ENCODE peak calls at places on chromosomes 16 and 17, in seven cellular contexts. I, N, C, Z, U, P and W are unnamed samples.
A peak's percentile ranks its signal among the peaks of the same experiment; 100 is the strongest.

GRCh38 chr17:41049110-41049509 is 2.0 kb upstream of the KRTAP2-1 start:
- DNase-seq in Z (peak; percentile 67), N (no peak), U (no peak), C (no peak), P (peak; percentile 82), I (no peak), W (no peak)

GRCh38 chr17:41464682-41465081 is 2.5 kb downstream of the KRT32 start:
- DNase-seq in P (peak; percentile 86), C (peak; percentile 65), I (no peak), U (no peak), Z (peak; percentile 55), N (no peak), W (no peak)

GRCh38 chr17:17141860-17142552 is 64.1 kb downstream of the PLD6 start:
- DNase-seq in N (peak; percentile 39), I (no peak), C (no peak), P (no peak), U (no peak), Z (no peak), W (peak; percentile 18)

GRCh38 chr16:50027829-50028228 is 2.8 kb downstream of the CNEP1R1 start:
- DNase-seq in U (no peak), Z (no peak), P (no peak), N (no peak), I (no peak), C (no peak), W (no peak)

GRCh38 chr16:10984509-10984908 is 40.1 kb downstream of the CLEC16A start:
- DNase-seq in C (no peak), Z (no peak), P (no peak), N (no peak), U (no peak), I (no peak), W (no peak)

GRCh38 chr16:49382916-49383315 is 9.3 kb downstream of the C16orf78 start:
- DNase-seq in I (no peak), N (no peak), U (no peak), C (no peak), P (no peak), Z (no peak), W (no peak)

GRCh38 chr17:57519199-57519598 is 225.9 kb downstream of the CCDC182 start:
- DNase-seq in C (no peak), N (no peak), U (no peak), Z (no peak), I (no peak), P (no peak), W (no peak)

GRCh38 chr17:80758793-80759673 is 214.4 kb downstream of the RPTOR start:
- DNase-seq in N (no peak), Z (no peak), P (no peak), I (no peak), C (no peak), U (no peak), W (no peak)

GRCh38 chr17:47875011-47875471 is 21.0 kb upstream of the SP2 start:
- DNase-seq in P (no peak), Z (no peak), I (no peak), C (no peak), N (no peak), U (no peak), W (no peak)

GRCh38 chr17:80769516-80769915 is 222.1 kb upstream of the CHMP6 start:
- DNase-seq in P (no peak), I (no peak), N (no peak), Z (no peak), C (no peak), U (no peak), W (no peak)

GRCh38 chr16:8632675-8633182 is 11.2 kb downstream of the METTL22 start:
- DNase-seq in C (peak; percentile 30), P (no peak), Z (no peak), N (no peak), U (no peak), I (no peak), W (no peak)

GRCh38 chr17:17032131-17032692 is 10.0 kb upstream of the MPRIP start:
- DNase-seq in C (peak; percentile 79), I (no peak), N (no peak), U (no peak), P (no peak), Z (no peak), W (no peak)

GRCh38 chr16:7391694-7392093 is 59.0 kb downstream of the RBFOX1 start:
- DNase-seq in Z (no peak), C (no peak), U (no peak), I (no peak), N (no peak), P (no peak), W (no peak)

GRCh38 chr17:79778504-79779087 is 648 bp downstream of the CBX2 start:
- DNase-seq in U (no peak), I (no peak), Z (no peak), P (no peak), N (no peak), C (no peak), W (no peak)

GRCh38 chr16:9555051-9555450 is 463.6 kb downstream of the HAPSTR1 start:
- DNase-seq in N (no peak), C (no peak), I (no peak), U (no peak), Z (no peak), P (no peak), W (no peak)

GRCh38 chr16:46695937-46696336 is 6.5 kb downstream of the ORC6 start:
- DNase-seq in N (no peak), U (no peak), P (no peak), Z (no peak), C (no peak), I (no peak), W (no peak)

GRCh38 chr16:3119286-3119685 is 6.9 kb downstream of the ZNF205 start:
- DNase-seq in U (no peak), C (no peak), N (no peak), P (no peak), I (no peak), Z (no peak), W (no peak)

GRCh38 chr17:5131146-5131715 is 15.4 kb downstream of the USP6 start:
- DNase-seq in P (no peak), N (no peak), Z (no peak), C (no peak), I (no peak), U (no peak), W (no peak)

GRCh38 chr17:40844671-40845107 is 22.3 kb upstream of the KRT10 start:
- DNase-seq in I (no peak), U (no peak), C (no peak), N (no peak), Z (no peak), P (no peak), W (no peak)

GRCh38 chr17:63571632-63572310 is 21.5 kb downstream of the DCAF7 start:
- DNase-seq in I (no peak), P (peak; percentile 57), C (no peak), U (no peak), N (no peak), Z (peak; percentile 67), W (no peak)

GRCh38 chr17:83179378-83179777 is 100.0 kb downstream of the METRNL start:
- DNase-seq in N (no peak), I (no peak), Z (no peak), C (no peak), U (no peak), P (no peak), W (no peak)

GRCh38 chr16:30407794-30408534 is 558 bp downstream of the ZNF771 start:
- DNase-seq in Z (no peak), P (no peak), N (no peak), I (no peak), C (no peak), U (no peak), W (no peak)

GRCh38 chr16:27332105-27332504 is 18.3 kb downstream of the IL4R start:
- DNase-seq in Z (no peak), U (no peak), N (no peak), C (peak; percentile 56), I (no peak), P (no peak), W (no peak)

GRCh38 chr17:40453881-40454630 is 10.8 kb downstream of the IGFBP4 start:
- DNase-seq in C (no peak), P (no peak), I (no peak), U (no peak), Z (no peak), N (no peak), W (no peak)

GRCh38 chr16:15650698-15651161 is 685 bp downstream of the NDE1 start:
- DNase-seq in C (peak; percentile 30), Z (no peak), I (no peak), N (peak; percentile 39), P (no peak), U (peak; percentile 7), W (peak; percentile 23)

GRCh38 chr17:40311575-40311974 is 2.6 kb downstream of the RARA start:
- DNase-seq in N (no peak), U (no peak), C (peak; percentile 76), P (no peak), Z (no peak), I (no peak), W (no peak)

GRCh38 chr16:24820522-24820921 is 25.2 kb upstream of the SLC5A11 start:
- DNase-seq in U (no peak), Z (no peak), C (no peak), P (no peak), N (no peak), I (no peak), W (no peak)

GRCh38 chr17:65742433-65743312 is 181.2 kb upstream of the AXIN2 start:
- DNase-seq in I (no peak), C (no peak), P (peak; percentile 82), U (no peak), Z (peak; percentile 65), N (no peak), W (no peak)

GRCh38 chr17:72191356-72191755 is 70.5 kb downstream of the SOX9 start:
- DNase-seq in C (no peak), Z (no peak), N (no peak), P (no peak), I (no peak), U (no peak), W (no peak)

GRCh38 chr17:57605734-57606105 is 139.4 kb downstream of the CCDC182 start:
- DNase-seq in I (no peak), U (no peak), N (no peak), C (no peak), P (no peak), Z (no peak), W (no peak)